ENCODE peak calls at places on chromosomes 16 and 17, in five cellular contexts. D is OCI-LY7; O is activated CD4-positive, alpha-beta T cell treated with anti-CD3 and anti-CD28 coated beads, Interleukin-2, amount 10 ng/mL, durations not matched to agents 7 days and 5 days; T is cardiac muscle cell; S is AG09319. Z is an unnamed sample.

GRCh38 chr16:16175296-16175695 is 48.0 kb downstream of the ABCC6 start:
- DNase-seq in D (no peak), O (no peak), T (no peak), S (no peak), Z (no peak)

GRCh38 chr16:10120953-10121352 is 61.3 kb downstream of the GRIN2A start:
- DNase-seq in D (no peak), O (no peak), T (no peak), S (no peak), Z (no peak)

GRCh38 chr16:57265850-57266530 is 18.5 kb downstream of the PLLP start:
- DNase-seq in D (no peak), O (no peak), T (peak), S (no peak), Z (no peak)

GRCh38 chr16:85651822-85652430 is 36.8 kb downstream of the GINS2 start:
- DNase-seq in D (no peak), O (no peak), T (no peak), S (no peak), Z (no peak)

GRCh38 chr17:20315821-20316220 is 151.5 kb downstream of the LGALS9B start:
- DNase-seq in D (no peak), O (no peak), T (no peak), S (no peak), Z (no peak)

GRCh38 chr16:11585460-11586374 is 1.0 kb downstream of the LITAF start:
- DNase-seq in D (peak), O (no peak), T (no peak), S (no peak), Z (peak)

GRCh38 chr16:66914541-66914940 is 4.1 kb downstream of the CDH16 start:
- DNase-seq in D (no peak), O (no peak), T (no peak), S (no peak), Z (no peak)

GRCh38 chr17:17877548-17878358 is 41.0 kb upstream of the SREBF1 start:
- DNase-seq in D (no peak), O (no peak), T (peak), S (peak), Z (no peak)

GRCh38 chr16:2167081-2167638 is 11.6 kb downstream of the TRAF7 start:
- DNase-seq in D (no peak), O (no peak), T (no peak), S (no peak), Z (no peak)

GRCh38 chr17:74532115-74532514 is 840 bp upstream of the CD300LB start:
- DNase-seq in D (peak), O (no peak), T (no peak), S (no peak), Z (peak)

GRCh38 chr17:33163827-33164555 is 129.1 kb downstream of the ASIC2 start:
- DNase-seq in D (no peak), O (no peak), T (no peak), S (peak), Z (no peak)

GRCh38 chr17:50737118-50737698 is 17.8 kb downstream of the LUC7L3 start:
- DNase-seq in D (no peak), O (no peak), T (no peak), S (no peak), Z (no peak)

GRCh38 chr17:1264196-1264595 is 6.0 kb upstream of the BHLHA9 start:
- DNase-seq in D (no peak), O (no peak), T (peak), S (no peak), Z (no peak)

GRCh38 chr16:84834403-84834772 is 14.6 kb downstream of the CRISPLD2 start:
- DNase-seq in D (no peak), O (no peak), T (peak), S (no peak), Z (no peak)

GRCh38 chr17:40563371-40564052 is 1.8 kb downstream of the CCR7 start:
- DNase-seq in D (no peak), O (peak), T (no peak), S (no peak), Z (no peak)

GRCh38 chr16:4309833-4310266 is 6.0 kb upstream of the GLIS2 start:
- DNase-seq in D (peak), O (peak), T (peak), S (peak), Z (no peak)

GRCh38 chr16:85978291-85978775 is 79.4 kb downstream of the IRF8 start:
- DNase-seq in D (no peak), O (no peak), T (peak), S (no peak), Z (peak)

GRCh38 chr16:88357306-88358032 is 25.3 kb upstream of the ZNF469 start:
- DNase-seq in D (no peak), O (no peak), T (no peak), S (no peak), Z (no peak)

GRCh38 chr17:69858460-69858859 is 216.6 kb upstream of the KCNJ16 start:
- DNase-seq in D (no peak), O (no peak), T (no peak), S (no peak), Z (no peak)

GRCh38 chr16:25035494-25036405 is 20.6 kb upstream of the ARHGAP17 start:
- DNase-seq in D (no peak), O (no peak), T (no peak), S (no peak), Z (no peak)

GRCh38 chr16:87581867-87582220 is 20.5 kb upstream of the JPH3 start:
- DNase-seq in D (no peak), O (no peak), T (peak), S (peak), Z (peak)

GRCh38 chr17:83143817-83144231 is 64.4 kb downstream of the METRNL start:
- DNase-seq in D (no peak), O (no peak), T (no peak), S (no peak), Z (no peak)

GRCh38 chr17:50129303-50129945 is 536 bp downstream of the SAMD14 start:
- DNase-seq in D (no peak), O (peak), T (peak), S (no peak), Z (no peak)

GRCh38 chr17:66351053-66351452 is 48.6 kb downstream of the PRKCA start:
- DNase-seq in D (no peak), O (no peak), T (no peak), S (no peak), Z (no peak)

GRCh38 chr17:17363638-17364337 is 60.6 kb downstream of the NT5M start:
- DNase-seq in D (peak), O (no peak), T (no peak), S (no peak), Z (no peak)

GRCh38 chr17:5118219-5118618 is 2.4 kb downstream of the USP6 start:
- DNase-seq in D (no peak), O (no peak), T (no peak), S (no peak), Z (no peak)

GRCh38 chr17:60896996-60897395 is 219.3 kb downstream of the BCAS3 start:
- DNase-seq in D (no peak), O (no peak), T (no peak), S (no peak), Z (no peak)

GRCh38 chr17:39365252-39365651 is 36.2 kb downstream of the FBXL20 start:
- DNase-seq in D (no peak), O (no peak), T (peak), S (peak), Z (no peak)

GRCh38 chr17:20228860-20229259 is 219.7 kb downstream of the SPECC1 start:
- DNase-seq in D (no peak), O (no peak), T (no peak), S (no peak), Z (no peak)

GRCh38 chr17:50824429-50824828 is 11.0 kb upstream of the WFIKKN2 start:
- DNase-seq in D (no peak), O (no peak), T (no peak), S (no peak), Z (no peak)

GRCh38 chr16:57533618-57534336 is 2.6 kb downstream of the CCDC102A start:
- DNase-seq in D (no peak), O (peak), T (no peak), S (no peak), Z (no peak)

GRCh38 chr16:79229371-79229770 is 371.2 kb downstream of the MAF start:
- DNase-seq in D (no peak), O (no peak), T (no peak), S (no peak), Z (no peak)

GRCh38 chr17:66399441-66399840 is 97.0 kb downstream of the PRKCA start:
- DNase-seq in D (no peak), O (peak), T (no peak), S (no peak), Z (no peak)

GRCh38 chr17:68036304-68037147 is 991 bp downstream of the KPNA2 start:
- DNase-seq in D (peak), O (no peak), T (peak), S (no peak), Z (peak)

GRCh38 chr16:67104061-67104460 is 5.7 kb upstream of the PHAF1 start:
- DNase-seq in D (no peak), O (no peak), T (peak), S (no peak), Z (no peak)

GRCh38 chr16:1792836-1793577 is 498 bp downstream of the IGFALS start:
- DNase-seq in D (no peak), O (no peak), T (no peak), S (no peak), Z (no peak)

GRCh38 chr17:76982408-76983074 is 114.3 kb downstream of the MGAT5B start:
- DNase-seq in D (peak), O (peak), T (no peak), S (no peak), Z (no peak)

GRCh38 chr16:86892509-86892908 is 314.2 kb downstream of the FOXL1 start:
- DNase-seq in D (no peak), O (no peak), T (peak), S (no peak), Z (no peak)

GRCh38 chr17:53792451-53792850 is 30.3 kb upstream of the KIF2B start:
- DNase-seq in D (no peak), O (no peak), T (no peak), S (no peak), Z (no peak)